ENCODE peak calls at places on chromosomes 6 and 20, in five cellular contexts. L is adrenal gland; D is neural crest cell; E is hepatocyte; H is activated CD8-positive, alpha-beta T cell treated with anti-CD3 and anti-CD28 coated beads for 36 hours. A is an unnamed sample.

GRCh38 chr6:402901-403658 is 11.5 kb downstream of the IRF4 start:
- DNase-seq in H (peak), D (no peak), E (no peak), L (no peak), A (no peak)

GRCh38 chr6:90406957-90407356 is 110.3 kb upstream of the BACH2 start:
- DNase-seq in D (no peak), H (no peak), E (peak), L (no peak), A (no peak)

GRCh38 chr20:40493551-40493950 is 195.5 kb downstream of the MAFB start:
- DNase-seq in E (no peak), L (no peak), H (no peak), D (no peak), A (no peak)

GRCh38 chr6:75296811-75297779 is 12.5 kb upstream of the TMEM30A start:
- DNase-seq in H (no peak), D (no peak), L (no peak), E (peak), A (no peak)

GRCh38 chr6:109117346-109118035 is 22.2 kb downstream of the CEP57L1 start:
- DNase-seq in H (no peak), E (no peak), D (no peak), L (no peak), A (no peak)

GRCh38 chr20:50915424-50915823 is 15.8 kb downstream of the ADNP start:
- DNase-seq in E (no peak), D (no peak), L (no peak), H (no peak), A (no peak)

GRCh38 chr6:105015482-105015881 is 58.6 kb downstream of the LIN28B start:
- DNase-seq in E (no peak), H (no peak), L (no peak), D (no peak), A (no peak)

GRCh38 chr6:128743974-128744765 is 138.8 kb upstream of the LAMA2 start:
- DNase-seq in D (no peak), E (no peak), H (no peak), L (no peak), A (no peak)

GRCh38 chr6:80143312-80143960 is 37.0 kb downstream of the BCKDHB start:
- DNase-seq in H (no peak), D (no peak), L (peak), E (peak), A (no peak)

GRCh38 chr6:66496659-66497058 is 789.6 kb upstream of the EYS start:
- DNase-seq in H (no peak), D (no peak), E (peak), L (no peak), A (no peak)

GRCh38 chr20:35891375-35891774 is 62.9 kb downstream of the SCAND1 start:
- DNase-seq in H (no peak), E (no peak), D (no peak), L (no peak), A (no peak)

GRCh38 chr6:41344865-41345264 is 9.5 kb downstream of the NCR2 start:
- DNase-seq in H (peak), D (no peak), E (no peak), L (no peak), A (no peak)

GRCh38 chr20:25285856-25286798 is 38.2 kb downstream of the PYGB start:
- DNase-seq in D (no peak), H (no peak), E (no peak), L (peak), A (no peak)

GRCh38 chr6:89596484-89596883 is 42.1 kb downstream of the LYRM2 start:
- DNase-seq in D (no peak), L (no peak), H (peak), E (no peak), A (no peak)

GRCh38 chr6:42901538-42901957 is 14.3 kb upstream of the PTCRA start:
- DNase-seq in H (peak), E (peak), D (peak), L (peak), A (peak)

GRCh38 chr20:59000326-59000725 is 6.7 kb downstream of the CTSZ start:
- DNase-seq in H (no peak), D (no peak), L (no peak), E (no peak), A (no peak)

GRCh38 chr6:131970460-131970859 is 19.3 kb upstream of the CCN2 start:
- DNase-seq in E (no peak), D (no peak), H (no peak), L (no peak), A (no peak)

GRCh38 chr6:15481414-15481813 is 181.4 kb downstream of the DTNBP1 start:
- DNase-seq in L (no peak), D (no peak), H (no peak), E (no peak), A (no peak)

GRCh38 chr6:55980627-55981211 is 105.3 kb upstream of the BMP5 start:
- DNase-seq in H (peak), L (no peak), D (peak), E (peak), A (peak)

GRCh38 chr6:123994891-123995635 is 191.4 kb downstream of the NKAIN2 start:
- DNase-seq in D (no peak), E (no peak), L (no peak), H (no peak), A (no peak)

GRCh38 chr20:39048000-39048696 is 86.0 kb downstream of the DHX35 start:
- DNase-seq in D (peak), H (peak), E (peak), L (peak), A (peak)

GRCh38 chr6:89475634-89476033 is 42.7 kb downstream of the ANKRD6 start:
- DNase-seq in L (peak), H (peak), D (no peak), E (no peak), A (no peak)

GRCh38 chr20:39358052-39358451 is 395.9 kb downstream of the DHX35 start:
- DNase-seq in H (no peak), D (no peak), L (peak), E (peak), A (no peak)

GRCh38 chr6:16810411-16810810 is 49.2 kb upstream of the ATXN1 start:
- DNase-seq in H (no peak), D (no peak), E (no peak), L (no peak), A (no peak)

GRCh38 chr6:53647437-53648094 is 18.0 kb downstream of the KLHL31 start:
- DNase-seq in L (no peak), H (peak), D (no peak), E (no peak), A (no peak)

GRCh38 chr20:8385247-8385646 is 253.2 kb downstream of the PLCB1 start:
- DNase-seq in L (no peak), E (no peak), H (no peak), D (no peak), A (no peak)

GRCh38 chr6:157596461-157596860 is 215.5 kb downstream of the ZDHHC14 start:
- DNase-seq in D (no peak), E (no peak), L (no peak), H (no peak), A (no peak)

GRCh38 chr6:159595173-159595572 is 97.9 kb downstream of the SOD2 start:
- DNase-seq in L (peak), H (no peak), E (no peak), D (no peak), A (no peak)

GRCh38 chr6:111642463-111643158 is 36.9 kb upstream of the TRAF3IP2 start:
- DNase-seq in E (peak), L (peak), H (peak), D (peak), A (peak)

GRCh38 chr6:97394160-97394748 is 111.2 kb upstream of the MMS22L start:
- DNase-seq in H (peak), D (peak), E (peak), L (peak), A (peak)

GRCh38 chr20:13006825-13007224 is 1.9 kb upstream of the SPTLC3 start:
- DNase-seq in H (no peak), E (no peak), L (no peak), D (no peak), A (no peak)

GRCh38 chr20:50991076-50991475 is 31.8 kb downstream of the KCNG1 start:
- DNase-seq in E (no peak), D (no peak), H (no peak), L (no peak), A (no peak)

GRCh38 chr6:124441430-124441829 is 520.8 kb upstream of the RNF217 start:
- DNase-seq in H (no peak), E (no peak), D (no peak), L (no peak), A (no peak)

GRCh38 chr6:110560239-110561015 is 84.0 kb upstream of the SLC22A16 start:
- DNase-seq in H (no peak), D (no peak), E (no peak), L (no peak), A (no peak)

DNA sequence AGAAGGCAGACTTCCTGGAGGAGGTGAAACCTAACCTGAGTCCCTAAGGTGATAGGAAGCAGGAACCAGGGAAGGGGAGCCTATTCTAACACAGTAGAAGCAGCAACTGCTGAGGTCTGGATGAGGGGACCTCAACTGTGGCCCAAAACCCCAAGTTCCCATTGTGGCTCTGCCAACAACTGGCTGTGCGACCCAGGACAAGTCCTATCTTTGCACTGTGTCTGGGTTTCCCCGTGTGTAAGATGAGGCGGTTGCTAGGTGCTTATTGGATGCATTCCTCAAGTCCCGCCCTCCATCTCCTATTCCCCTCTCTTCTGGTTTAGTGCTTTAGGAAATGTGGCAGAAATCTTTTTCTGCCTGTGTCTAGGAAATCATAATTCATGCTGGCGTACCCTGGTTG is 52.2 kb upstream of the TTPAL start:
- DNase-seq in D (no peak), L (no peak), E (no peak), H (no peak), A (no peak)
- TF ChIP-seq CTCF in D (no peak), L (no peak), E (no peak), H (no peak), A (no peak)

DNA sequence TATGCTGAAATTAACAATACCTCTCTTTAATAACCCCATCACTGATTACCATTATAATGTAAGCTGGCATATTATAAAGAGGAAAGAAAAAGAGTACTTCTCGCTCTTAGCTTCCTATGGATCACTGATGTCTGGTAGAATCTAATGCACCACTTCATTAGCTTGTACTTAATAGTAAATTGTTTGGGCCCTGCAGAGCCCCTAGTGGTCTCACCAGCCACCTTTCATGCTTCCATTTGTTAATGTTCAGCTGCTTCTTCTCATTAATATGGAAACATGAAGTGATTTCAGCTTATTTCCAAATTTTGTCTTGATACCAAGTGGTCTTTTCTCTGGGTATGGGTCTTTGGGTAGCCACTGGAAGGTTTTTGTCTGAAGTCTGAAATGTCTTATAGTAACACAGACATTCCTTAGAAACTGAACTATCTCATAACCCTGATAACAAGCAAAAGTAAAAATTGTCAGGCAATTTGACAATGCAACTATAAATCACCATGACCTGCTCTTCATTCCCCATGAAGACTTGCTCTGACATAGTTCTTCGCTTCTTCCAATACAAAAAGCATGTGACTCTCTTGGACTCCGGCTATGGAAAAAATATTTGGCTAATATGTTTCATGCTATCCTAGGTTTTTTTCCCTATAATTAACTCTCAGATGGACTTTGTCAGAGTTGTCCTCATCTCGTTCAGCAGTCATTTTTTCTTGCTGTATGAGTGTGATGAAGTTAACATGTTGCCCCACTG is 395.8 kb upstream of the MARCKS start:
- DNase-seq in L (no peak), D (no peak), E (no peak), H (no peak), A (no peak)
- TF ChIP-seq CTCF in L (no peak), D (peak), E (no peak), H (no peak), A (peak)

DNA sequence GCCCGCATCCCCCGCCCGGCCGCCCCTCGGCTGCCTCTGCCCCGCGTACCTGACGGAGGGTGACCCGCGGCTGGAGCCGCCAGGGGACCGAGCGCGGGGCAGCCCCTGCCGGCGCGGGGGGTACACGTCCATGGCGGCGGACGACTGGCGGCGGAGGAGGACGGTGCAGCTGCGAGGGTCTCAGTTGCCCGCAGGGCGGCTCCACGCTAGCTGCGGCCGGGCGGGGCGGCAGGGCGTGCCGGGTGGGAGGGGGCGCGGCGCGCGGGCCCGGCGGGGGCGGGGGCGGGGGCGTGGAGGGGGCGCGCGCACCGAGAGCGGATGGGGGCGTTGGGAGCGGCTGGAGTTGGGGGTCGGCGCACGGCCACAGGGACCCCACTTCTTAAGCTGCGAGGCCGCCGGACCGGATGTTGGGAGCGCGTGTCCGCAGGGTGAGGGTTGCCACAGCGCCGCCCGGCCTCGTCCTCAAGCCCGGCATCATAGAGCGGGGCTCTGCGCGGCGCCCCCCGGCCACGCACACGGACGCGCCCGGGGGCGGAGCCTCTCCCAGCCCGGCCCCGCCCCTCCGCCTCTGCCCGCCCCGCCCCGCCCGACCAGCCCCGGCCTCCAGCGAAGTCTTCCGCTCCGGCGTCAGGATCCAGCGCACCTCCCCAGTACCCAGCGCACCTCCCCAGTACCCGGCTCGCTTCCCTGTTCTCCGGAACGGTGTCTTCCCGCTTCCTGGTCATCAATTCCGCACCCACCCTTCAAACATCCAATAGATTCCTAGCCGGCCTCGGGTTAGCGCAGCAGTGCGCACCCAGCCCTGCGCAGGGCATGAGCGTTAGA is at the start of gene DNAAF9:
- DNase-seq in H (peak), E (peak), D (peak), L (peak), A (peak)
- TF ChIP-seq CTCF in H (peak), E (peak), D (peak), L (peak), A (peak)

DNA sequence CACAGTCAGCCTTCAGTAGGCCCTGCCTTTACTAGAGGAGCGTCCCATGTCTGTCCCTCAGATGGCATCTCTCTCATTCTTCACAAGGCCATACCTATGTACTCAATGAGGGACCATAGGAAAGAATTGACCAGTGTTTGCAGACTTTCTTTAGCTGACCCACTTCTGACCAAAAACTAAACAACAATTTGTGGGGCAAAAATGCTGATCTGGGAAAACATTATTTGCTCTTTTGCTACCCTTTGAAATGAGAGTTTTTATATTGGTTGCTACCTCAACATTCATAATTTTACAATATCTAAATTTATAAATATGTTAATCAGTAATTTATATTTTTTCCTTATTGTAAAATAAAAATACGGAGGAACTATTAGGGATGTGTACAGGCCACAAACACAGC is 539.4 kb upstream of the GJE1 start:
- DNase-seq in L (no peak), D (no peak), H (no peak), E (no peak), A (no peak)
- TF ChIP-seq CTCF in L (no peak), D (no peak), H (no peak), E (no peak), A (no peak)

DNA sequence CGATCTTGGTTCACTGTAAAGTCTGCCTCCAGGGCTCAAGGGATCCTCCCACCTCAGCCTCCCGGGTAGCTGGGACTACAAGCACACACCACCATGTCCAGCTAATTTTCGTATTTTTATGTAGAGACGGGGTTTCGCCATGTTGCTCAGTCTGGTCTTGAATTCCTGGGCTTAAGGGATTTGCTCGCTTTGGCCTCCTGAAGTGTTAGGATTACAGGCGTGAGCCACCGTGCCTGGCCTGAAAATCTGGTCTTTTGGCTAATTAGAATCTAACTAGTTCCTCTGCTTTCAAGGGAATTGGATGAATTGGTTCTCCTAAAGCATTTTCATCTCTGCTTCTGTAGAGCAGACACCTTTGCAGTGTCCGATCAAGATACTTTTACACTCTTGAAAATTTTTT is 51.3 kb downstream of the NCOA3 start:
- DNase-seq in D (no peak), E (no peak), H (no peak), L (no peak), A (no peak)
- TF ChIP-seq CTCF in D (no peak), E (no peak), H (no peak), L (no peak), A (no peak)

GRCh38 chr6:168355716-168356522 is 36.3 kb upstream of the DACT2 start:
- DNase-seq in D (peak), E (peak), L (peak), H (peak), A (peak)
- TF ChIP-seq CTCF in D (peak), E (peak), L (peak), H (peak), A (peak)

DNA sequence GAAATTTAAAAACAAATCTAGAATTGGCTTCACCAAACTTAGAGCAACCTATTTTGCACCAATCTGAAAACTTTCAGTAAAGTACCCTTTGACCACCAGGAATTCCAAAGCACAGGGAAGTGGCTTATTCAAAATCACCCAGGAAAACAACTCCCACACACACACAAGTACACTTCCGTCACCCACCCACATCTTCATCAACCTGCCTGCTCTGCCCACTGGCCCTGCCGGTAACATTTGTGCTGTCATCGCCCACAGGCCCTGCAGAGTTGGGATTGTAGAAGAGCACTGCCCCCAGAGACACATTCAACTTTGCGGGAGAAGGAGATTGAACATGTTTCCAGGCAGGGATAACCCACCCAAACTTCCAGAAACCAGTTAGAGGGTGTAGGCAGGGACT is 19.3 kb upstream of the SCML4 start:
- DNase-seq in L (no peak), E (no peak), D (no peak), H (peak), A (no peak)
- TF ChIP-seq CTCF in L (no peak), E (no peak), D (no peak), H (no peak), A (no peak)

GRCh38 chr20:2524435-2525272 is 11.7 kb upstream of the TMC2 start:
- DNase-seq in D (peak), E (peak), H (peak), L (peak), A (peak)
- TF ChIP-seq CTCF in D (peak), E (peak), H (peak), L (peak), A (peak)